ENCODE peak calls at places on chromosome 1, in nine cellular contexts. O is stomach, V is H9, C is K562, J is psoas muscle, M is spleen, R is cardiac muscle cell, D is uterus, Z is pancreas. E is an unnamed sample.

GRCh38 chr1:116751149-116751548 is 3.1 kb upstream of the CD2 start:
- DNase-seq in Z (no peak), J (no peak), C (no peak), R (no peak), V (no peak), M (no peak), O (no peak), D (no peak), E (no peak)

GRCh38 chr1:65299328-65299727 is 10.0 kb upstream of the DNAJC6 start:
- DNase-seq in M (no peak), J (no peak), O (no peak), V (no peak), R (no peak), C (no peak), D (no peak), Z (no peak), E (no peak)

GRCh38 chr1:114956570-114956969 is 73.1 kb upstream of the TSHB start:
- DNase-seq in J (no peak), V (peak; percentile 66), C (no peak), R (peak; percentile 31), M (no peak), O (no peak), Z (no peak), D (no peak), E (no peak)

GRCh38 chr1:20187103-20187812 is 940 bp upstream of the PLA2G2C start:
- DNase-seq in R (no peak), C (peak; percentile 71), O (peak; percentile 78), V (no peak), J (no peak), M (no peak), D (no peak), Z (no peak), E (no peak)

GRCh38 chr1:228939001-228939691 is 203.9 kb downstream of the RHOU start:
- DNase-seq in C (no peak), O (no peak), R (no peak), Z (no peak), V (no peak), J (no peak), D (no peak), M (no peak), E (no peak)

GRCh38 chr1:56526571-56527174 is 52.7 kb downstream of the PLPP3 start:
- DNase-seq in M (no peak), V (no peak), R (no peak), Z (no peak), J (no peak), D (no peak), O (no peak), C (no peak), E (no peak)

GRCh38 chr1:938088-938683 is 14.5 kb downstream of the SAMD11 start:
- DNase-seq in Z (no peak), V (no peak), J (no peak), C (peak; percentile 63), R (peak; percentile 24), M (no peak), D (peak; percentile 64), O (peak; percentile 82), E (no peak)

GRCh38 chr1:22731924-22732522 is 21.4 kb downstream of the EPHB2 start:
- DNase-seq in O (no peak), J (no peak), M (no peak), Z (no peak), V (peak; percentile 69), R (peak; percentile 57), D (no peak), C (peak; percentile 47), E (no peak)

GRCh38 chr1:28172690-28173150 is 3.8 kb downstream of the PTAFR start:
- DNase-seq in M (peak; percentile 81), Z (no peak), V (no peak), C (peak; percentile 32), O (peak; percentile 74), D (no peak), R (peak; percentile 77), J (peak; percentile 31), E (no peak)

GRCh38 chr1:209199822-209200221 is 383.7 kb upstream of the CAMK1G start:
- DNase-seq in Z (no peak), M (no peak), D (no peak), R (no peak), O (no peak), J (no peak), V (peak; percentile 84), C (no peak), E (no peak)
- TF ChIP-seq CTCF in Z (no peak), M (no peak), D (no peak), R (no peak), O (no peak), J (no peak), V (peak; percentile 19), C (no peak), E (no peak)

DNA sequence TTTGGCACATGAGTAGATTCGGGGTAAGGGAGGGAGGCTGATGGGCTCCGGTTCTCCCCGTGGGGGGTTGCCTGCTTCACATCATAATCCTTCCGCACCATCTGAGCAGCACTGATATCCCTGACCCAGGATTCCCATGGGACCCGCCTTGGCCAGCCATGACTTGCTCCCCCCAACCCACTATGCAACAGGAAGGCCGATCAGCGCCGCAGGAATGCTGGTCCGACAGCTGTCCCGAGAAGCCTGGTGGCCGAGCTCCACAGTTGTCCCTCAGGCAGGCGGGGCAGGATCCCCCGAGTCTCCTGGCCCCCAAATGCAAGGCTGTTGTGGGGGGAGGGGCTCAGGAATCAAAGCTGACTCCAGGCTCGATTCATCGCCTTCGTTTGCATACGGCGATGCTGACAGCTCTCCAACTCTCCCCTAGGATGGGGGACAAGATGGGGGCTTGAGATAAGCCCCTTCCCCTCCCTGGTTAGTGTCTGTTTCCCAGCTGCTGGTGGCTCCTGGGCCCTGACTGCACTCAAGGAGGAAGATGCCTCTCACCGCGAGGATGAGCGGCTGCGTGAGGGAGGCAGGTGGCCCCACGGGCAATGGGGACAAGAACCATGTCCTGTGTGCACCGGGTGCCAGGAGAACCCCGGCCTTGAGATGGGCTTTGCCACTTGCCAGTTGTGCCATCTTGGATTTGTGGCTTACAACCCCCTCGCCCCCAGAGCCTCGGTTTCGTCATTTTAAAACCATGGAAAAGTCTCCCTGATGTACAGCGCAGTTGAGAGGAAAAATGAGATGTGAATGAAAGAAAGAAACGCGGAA is 9.4 kb downstream of the DRAXIN start:
- DNase-seq in V (peak; percentile 29), Z (no peak), D (no peak), O (no peak), R (no peak), J (no peak), M (no peak), C (peak; percentile 44), E (no peak)
- H3K4me1 ChIP-seq in V (peaks cover 10% of the 10 kb centered on the region), Z (no peaks in the 10 kb centered on the region), D (no peaks in the 10 kb centered on the region), O (no peaks in the 10 kb centered on the region), R (no peaks in the 10 kb centered on the region), J (peaks cover 12% of the 10 kb centered on the region), M (no peaks in the 10 kb centered on the region), C (peaks cover 57% of the 10 kb centered on the region), E (peaks cover 6% of the 10 kb centered on the region)

GRCh38 chr1:156455362-156455761 is 45.2 kb downstream of the MEF2D start:
- DNase-seq in O (no peak), C (no peak), Z (no peak), V (no peak), R (no peak), J (no peak), M (no peak), D (no peak), E (no peak)

GRCh38 chr1:156456625-156457465 is 43.7 kb downstream of the MEF2D start:
- DNase-seq in R (peak; percentile 99), O (peak; percentile 98), Z (peak; percentile 99), C (peak; percentile 92), V (peak; percentile 99), M (peak; percentile 98), J (peak; percentile 99), D (peak; percentile 98), E (peak; percentile 95)

GRCh38 chr1:156452863-156453262 is 47.7 kb downstream of the MEF2D start:
- DNase-seq in Z (no peak), V (no peak), M (no peak), R (no peak), J (no peak), O (no peak), D (no peak), C (no peak), E (no peak)

GRCh38 chr1:156448134-156448967 is 52.2 kb downstream of the MEF2D start:
- DNase-seq in M (no peak), D (no peak), R (no peak), O (no peak), J (no peak), V (no peak), C (no peak), Z (no peak), E (no peak)

GRCh38 chr1:156451486-156452184 is 48.9 kb downstream of the MEF2D start:
- DNase-seq in Z (no peak), J (no peak), D (no peak), C (no peak), M (no peak), R (no peak), V (no peak), O (no peak), E (no peak)
- TF ChIP-seq CTCF in Z (no peak), J (no peak), D (no peak), C (peak; percentile 43), M (no peak), R (no peak), V (peak; percentile 38), O (no peak), E (no peak)

GRCh38 chr1:203302461-203302860 is 2.9 kb upstream of the BTG2 start:
- DNase-seq in O (no peak), C (no peak), M (no peak), D (no peak), V (no peak), Z (no peak), R (no peak), J (no peak), E (no peak)

GRCh38 chr1:203302894-203303293 is 2.4 kb upstream of the BTG2 start:
- DNase-seq in V (no peak), R (no peak), D (no peak), Z (no peak), J (no peak), O (no peak), M (no peak), C (no peak), E (no peak)

GRCh38 chr1:203301331-203301668 is 4.0 kb upstream of the BTG2 start:
- DNase-seq in M (no peak), Z (no peak), O (no peak), C (no peak), V (no peak), J (no peak), D (no peak), R (no peak), E (no peak)

GRCh38 chr1:203299180-203299579 is 6.1 kb upstream of the BTG2 start:
- DNase-seq in D (no peak), O (no peak), R (no peak), C (no peak), V (no peak), M (peak; percentile 79), J (no peak), Z (no peak), E (no peak)

DNA sequence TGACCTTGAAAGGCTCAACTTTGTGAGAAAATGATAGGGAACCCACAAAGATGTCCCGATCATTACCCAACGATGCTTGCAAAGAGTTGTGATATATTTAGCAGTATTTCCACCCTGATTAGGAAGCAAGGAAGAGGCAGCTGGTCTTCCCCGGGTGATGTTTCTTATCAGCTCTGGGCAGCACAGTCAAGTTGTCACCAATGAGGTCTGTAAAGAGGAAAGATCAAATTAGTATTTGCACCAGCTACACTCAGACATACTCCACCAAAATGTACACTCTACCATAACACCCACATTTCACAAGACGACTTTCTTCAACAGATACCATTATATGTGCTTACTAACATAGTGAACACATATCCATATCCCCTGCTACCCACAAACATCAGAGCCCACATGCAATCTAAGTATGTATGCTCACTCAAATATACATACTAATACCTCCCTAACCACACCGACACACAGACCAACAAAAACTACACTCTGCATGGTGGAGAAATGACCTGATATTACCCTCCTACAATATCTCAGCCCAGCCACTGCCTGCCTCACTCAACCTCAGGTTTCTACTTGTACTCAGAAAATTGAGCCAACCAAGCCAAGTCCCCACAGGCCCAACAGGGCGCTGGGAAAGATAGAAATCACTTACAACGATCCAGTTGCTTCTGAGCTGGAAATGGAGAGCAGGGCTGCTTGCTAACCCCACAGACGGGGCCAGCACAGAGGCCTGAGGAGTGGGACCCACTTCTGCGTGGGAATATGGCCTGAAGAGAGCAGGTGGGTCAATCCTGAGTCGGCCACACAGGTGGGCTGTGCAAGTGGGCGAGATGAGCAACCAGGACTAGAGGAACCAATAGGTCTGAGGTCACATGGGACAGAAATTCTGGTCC is 4.6 kb upstream of the BTG2 start:
- DNase-seq in V (no peak), Z (no peak), J (no peak), D (no peak), R (no peak), O (no peak), C (peak; percentile 85), M (no peak), E (no peak)
- H3K4me1 ChIP-seq in V (no peaks in the 10 kb centered on the region), Z (peaks cover 15% of the 10 kb centered on the region), J (peaks cover 7% of the 10 kb centered on the region), D (no peaks in the 10 kb centered on the region), R (peaks cover 20% of the 10 kb centered on the region), O (peaks cover 5% of the 10 kb centered on the region), C (peaks cover 56% of the 10 kb centered on the region), M (peaks cover 19% of the 10 kb centered on the region), E (no peaks in the 10 kb centered on the region)

E was measured in tibial nerve.